ENCODE peak calls at places on chromosomes 6 and 20, in five cellular contexts. One of them, this sample, is unnamed. For H3K27me3, the result is how much of the 10 kb centered on the place peaks cover.

GRCh38 chr6:150078788-150079187 is 9.9 kb upstream of the ULBP3 start:
- DNase-seq in pancreas: no peak
- DNase-seq in psoas muscle: no peak
- DNase-seq in foreskin keratinocyte: peak
- DNase-seq in neural progenitor cell: no peak
- DNase-seq in this sample: no peak

GRCh38 chr6:40355532-40355931 is 231.6 kb downstream of the LRFN2 start:
- DNase-seq in neural progenitor cell: no peak
- DNase-seq in psoas muscle: no peak
- DNase-seq in pancreas: no peak
- DNase-seq in foreskin keratinocyte: no peak
- DNase-seq in this sample: no peak

GRCh38 chr6:168035661-168036616 is 38.5 kb downstream of the KIF25 start:
- DNase-seq in psoas muscle: no peak
- DNase-seq in foreskin keratinocyte: peak
- DNase-seq in neural progenitor cell: peak
- DNase-seq in pancreas: no peak
- DNase-seq in this sample: peak

GRCh38 chr20:31675828-31676533 is 38.3 kb downstream of the COX4I2 start:
- DNase-seq in psoas muscle: no peak
- DNase-seq in neural progenitor cell: no peak
- DNase-seq in pancreas: no peak
- DNase-seq in foreskin keratinocyte: no peak
- DNase-seq in this sample: peak

GRCh38 chr6:144993870-144994269 is 708.7 kb downstream of the UTRN start:
- DNase-seq in foreskin keratinocyte: no peak
- DNase-seq in neural progenitor cell: no peak
- DNase-seq in pancreas: no peak
- DNase-seq in psoas muscle: no peak
- DNase-seq in this sample: no peak

GRCh38 chr20:63573739-63574131 is 304 bp downstream of the HELZ2 start:
- DNase-seq in foreskin keratinocyte: no peak
- DNase-seq in neural progenitor cell: no peak
- DNase-seq in pancreas: no peak
- DNase-seq in psoas muscle: no peak
- DNase-seq in this sample: no peak

GRCh38 chr6:100695445-100695844 is 185.7 kb downstream of the ASCC3 start:
- DNase-seq in foreskin keratinocyte: no peak
- DNase-seq in neural progenitor cell: no peak
- DNase-seq in pancreas: no peak
- DNase-seq in psoas muscle: no peak
- DNase-seq in this sample: no peak

GRCh38 chr6:23228439-23229024 is 659.2 kb downstream of the HDGFL1 start:
- DNase-seq in neural progenitor cell: no peak
- DNase-seq in psoas muscle: no peak
- DNase-seq in foreskin keratinocyte: peak
- DNase-seq in pancreas: no peak
- DNase-seq in this sample: no peak

GRCh38 chr20:19205999-19206398 is 6.4 kb upstream of the SLC24A3 start:
- DNase-seq in foreskin keratinocyte: peak
- DNase-seq in neural progenitor cell: peak
- DNase-seq in psoas muscle: peak
- DNase-seq in pancreas: peak
- DNase-seq in this sample: peak

GRCh38 chr6:15593798-15594197 is 69.0 kb downstream of the DTNBP1 start:
- DNase-seq in foreskin keratinocyte: no peak
- DNase-seq in pancreas: no peak
- DNase-seq in psoas muscle: no peak
- DNase-seq in neural progenitor cell: no peak
- DNase-seq in this sample: no peak

GRCh38 chr6:34238507-34239239 is 2.0 kb downstream of the HMGA1 start:
- DNase-seq in pancreas: no peak
- DNase-seq in foreskin keratinocyte: no peak
- DNase-seq in neural progenitor cell: peak
- DNase-seq in psoas muscle: no peak
- DNase-seq in this sample: peak

GRCh38 chr6:29752451-29753308 is 29.4 kb downstream of the HLA-F start:
- DNase-seq in neural progenitor cell: peak
- DNase-seq in pancreas: peak
- DNase-seq in psoas muscle: peak
- DNase-seq in foreskin keratinocyte: peak
- DNase-seq in this sample: peak

GRCh38 chr6:1396952-1397868 is 7.8 kb downstream of the FOXF2 start:
- DNase-seq in pancreas: peak
- DNase-seq in psoas muscle: peak
- DNase-seq in foreskin keratinocyte: peak
- DNase-seq in neural progenitor cell: peak
- DNase-seq in this sample: peak

GRCh38 chr6:157265186-157265585 is 58.1 kb downstream of the TMEM242 start:
- DNase-seq in neural progenitor cell: no peak
- DNase-seq in psoas muscle: no peak
- DNase-seq in foreskin keratinocyte: no peak
- DNase-seq in pancreas: no peak
- DNase-seq in this sample: no peak

GRCh38 chr6:154738561-154738961 is 5.3 kb downstream of the SCAF8 start:
- DNase-seq in pancreas: no peak
- DNase-seq in foreskin keratinocyte: no peak
- DNase-seq in neural progenitor cell: peak
- DNase-seq in psoas muscle: no peak
- DNase-seq in this sample: no peak

GRCh38 chr20:35355372-35355771 is 56.4 kb downstream of the UQCC1 start:
- DNase-seq in pancreas: no peak
- DNase-seq in psoas muscle: no peak
- DNase-seq in foreskin keratinocyte: no peak
- DNase-seq in neural progenitor cell: no peak
- DNase-seq in this sample: no peak

GRCh38 chr6:27119761-27120160 is 127.7 kb upstream of the PRSS16 start:
- DNase-seq in psoas muscle: no peak
- DNase-seq in pancreas: no peak
- DNase-seq in neural progenitor cell: no peak
- DNase-seq in foreskin keratinocyte: no peak
- DNase-seq in this sample: no peak

GRCh38 chr6:144153971-144154370 is 3.7 kb downstream of the STX11 start:
- DNase-seq in foreskin keratinocyte: no peak
- DNase-seq in psoas muscle: no peak
- DNase-seq in neural progenitor cell: no peak
- DNase-seq in pancreas: no peak
- DNase-seq in this sample: no peak

GRCh38 chr6:26537160-26537845 is 863 bp upstream of the HMGN4 start:
- DNase-seq in neural progenitor cell: peak
- DNase-seq in psoas muscle: peak
- DNase-seq in pancreas: peak
- DNase-seq in foreskin keratinocyte: peak
- DNase-seq in this sample: peak

GRCh38 chr20:9218412-9219001 is 149.6 kb downstream of the PLCB4 start:
- DNase-seq in foreskin keratinocyte: no peak
- DNase-seq in neural progenitor cell: no peak
- DNase-seq in psoas muscle: no peak
- DNase-seq in pancreas: no peak
- DNase-seq in this sample: no peak

GRCh38 chr6:163327936-163328335 is 86.6 kb upstream of the QKI start:
- DNase-seq in pancreas: no peak
- DNase-seq in foreskin keratinocyte: no peak
- DNase-seq in psoas muscle: no peak
- DNase-seq in neural progenitor cell: no peak
- DNase-seq in this sample: no peak

GRCh38 chr20:55394592-55394991 is 610.7 kb downstream of the CBLN4 start:
- DNase-seq in psoas muscle: no peak
- DNase-seq in pancreas: no peak
- DNase-seq in neural progenitor cell: no peak
- DNase-seq in foreskin keratinocyte: peak
- DNase-seq in this sample: no peak

GRCh38 chr6:125662301-125662700 is 87.1 kb upstream of the HEY2 start:
- DNase-seq in pancreas: no peak
- DNase-seq in foreskin keratinocyte: no peak
- DNase-seq in neural progenitor cell: no peak
- DNase-seq in psoas muscle: no peak
- DNase-seq in this sample: no peak

GRCh38 chr20:36606171-36607116 is 865 bp downstream of the RAB5IF start:
- DNase-seq in pancreas: no peak
- DNase-seq in foreskin keratinocyte: peak
- DNase-seq in neural progenitor cell: peak
- DNase-seq in psoas muscle: peak
- DNase-seq in this sample: no peak

GRCh38 chr6:20202070-20202658 is 10.1 kb downstream of the MBOAT1 start:
- DNase-seq in foreskin keratinocyte: peak
- DNase-seq in pancreas: no peak
- DNase-seq in neural progenitor cell: no peak
- DNase-seq in psoas muscle: no peak
- DNase-seq in this sample: no peak

GRCh38 chr6:4950849-4951533 is 52.8 kb downstream of the RPP40 start:
- DNase-seq in psoas muscle: no peak
- DNase-seq in pancreas: no peak
- DNase-seq in foreskin keratinocyte: no peak
- DNase-seq in neural progenitor cell: no peak
- DNase-seq in this sample: no peak

GRCh38 chr6:138476116-138476515 is 23.2 kb downstream of the NHSL1 start:
- DNase-seq in neural progenitor cell: no peak
- DNase-seq in pancreas: no peak
- DNase-seq in psoas muscle: no peak
- DNase-seq in foreskin keratinocyte: no peak
- DNase-seq in this sample: no peak

GRCh38 chr6:20610636-20611200 is 76.5 kb downstream of the CDKAL1 start:
- DNase-seq in pancreas: no peak
- DNase-seq in psoas muscle: no peak
- DNase-seq in neural progenitor cell: no peak
- DNase-seq in foreskin keratinocyte: no peak
- DNase-seq in this sample: no peak

GRCh38 chr6:119148102-119148824 is 69.8 kb upstream of the FAM184A start:
- DNase-seq in psoas muscle: no peak
- DNase-seq in pancreas: no peak
- DNase-seq in foreskin keratinocyte: peak
- DNase-seq in neural progenitor cell: peak
- DNase-seq in this sample: peak

GRCh38 chr6:20415304-20416062 is 13.8 kb downstream of the E2F3 start:
- DNase-seq in foreskin keratinocyte: no peak
- DNase-seq in psoas muscle: no peak
- DNase-seq in pancreas: no peak
- DNase-seq in neural progenitor cell: no peak
- DNase-seq in this sample: no peak

GRCh38 chr20:34537651-34538050 is 20.9 kb upstream of the MAP1LC3A start:
- DNase-seq in neural progenitor cell: no peak
- DNase-seq in foreskin keratinocyte: no peak
- DNase-seq in pancreas: no peak
- DNase-seq in psoas muscle: no peak
- DNase-seq in this sample: no peak

GRCh38 chr20:43102394-43102793 is 87.3 kb downstream of the PTPRT start:
- DNase-seq in pancreas: no peak
- DNase-seq in psoas muscle: no peak
- DNase-seq in foreskin keratinocyte: no peak
- DNase-seq in neural progenitor cell: peak
- DNase-seq in this sample: peak

GRCh38 chr6:166257911-166258318 is 50.3 kb downstream of the PRR18 start:
- DNase-seq in foreskin keratinocyte: no peak
- DNase-seq in psoas muscle: no peak
- DNase-seq in neural progenitor cell: no peak
- DNase-seq in pancreas: no peak
- DNase-seq in this sample: no peak

GRCh38 chr20:45545754-45546453 is 1.3 kb downstream of the EPPIN start:
- DNase-seq in foreskin keratinocyte: peak
- DNase-seq in pancreas: no peak
- DNase-seq in neural progenitor cell: peak
- DNase-seq in psoas muscle: no peak
- DNase-seq in this sample: no peak

GRCh38 chr6:79784013-79784753 is 153.1 kb downstream of the SH3BGRL2 start:
- DNase-seq in foreskin keratinocyte: no peak
- DNase-seq in pancreas: no peak
- DNase-seq in psoas muscle: no peak
- DNase-seq in neural progenitor cell: no peak
- DNase-seq in this sample: no peak
- TF ChIP-seq CTCF in foreskin keratinocyte: no peak
- TF ChIP-seq CTCF in pancreas: no peak
- TF ChIP-seq CTCF in psoas muscle: no peak
- TF ChIP-seq CTCF in neural progenitor cell: no peak
- TF ChIP-seq CTCF in this sample: no peak

GRCh38 chr20:53801609-53802370 is 208.2 kb upstream of the ZNF217 start:
- DNase-seq in neural progenitor cell: no peak
- DNase-seq in psoas muscle: no peak
- DNase-seq in foreskin keratinocyte: no peak
- DNase-seq in pancreas: no peak
- DNase-seq in this sample: no peak

GRCh38 chr20:53800883-53801604 is 207.4 kb upstream of the ZNF217 start:
- DNase-seq in pancreas: no peak
- DNase-seq in psoas muscle: no peak
- DNase-seq in foreskin keratinocyte: no peak
- DNase-seq in neural progenitor cell: peak
- DNase-seq in this sample: peak

GRCh38 chr20:53804920-53805894 is 211.6 kb upstream of the ZNF217 start:
- DNase-seq in foreskin keratinocyte: no peak
- DNase-seq in pancreas: no peak
- DNase-seq in neural progenitor cell: no peak
- DNase-seq in psoas muscle: no peak
- DNase-seq in this sample: no peak

GRCh38 chr20:53805895-53806384 is 212.3 kb upstream of the ZNF217 start:
- DNase-seq in foreskin keratinocyte: peak
- DNase-seq in psoas muscle: no peak
- DNase-seq in pancreas: no peak
- DNase-seq in neural progenitor cell: no peak
- DNase-seq in this sample: no peak

GRCh38 chr20:53803492-53804155 is 210.0 kb upstream of the ZNF217 start:
- DNase-seq in psoas muscle: no peak
- DNase-seq in neural progenitor cell: no peak
- DNase-seq in foreskin keratinocyte: no peak
- DNase-seq in pancreas: no peak
- DNase-seq in this sample: no peak
- H3K27me3 ChIP-seq in psoas muscle: under half
- H3K27me3 ChIP-seq in neural progenitor cell: under half
- H3K27me3 ChIP-seq in foreskin keratinocyte: under half
- H3K27me3 ChIP-seq in pancreas: under half
- H3K27me3 ChIP-seq in this sample: under half

GRCh38 chr20:18012901-18013300 is 44.1 kb downstream of the MGME1 start:
- DNase-seq in foreskin keratinocyte: no peak
- DNase-seq in neural progenitor cell: no peak
- DNase-seq in pancreas: no peak
- DNase-seq in psoas muscle: no peak
- DNase-seq in this sample: no peak
- TF ChIP-seq CTCF in foreskin keratinocyte: no peak
- TF ChIP-seq CTCF in neural progenitor cell: no peak
- TF ChIP-seq CTCF in pancreas: no peak
- TF ChIP-seq CTCF in psoas muscle: no peak
- TF ChIP-seq CTCF in this sample: no peak

DNA sequence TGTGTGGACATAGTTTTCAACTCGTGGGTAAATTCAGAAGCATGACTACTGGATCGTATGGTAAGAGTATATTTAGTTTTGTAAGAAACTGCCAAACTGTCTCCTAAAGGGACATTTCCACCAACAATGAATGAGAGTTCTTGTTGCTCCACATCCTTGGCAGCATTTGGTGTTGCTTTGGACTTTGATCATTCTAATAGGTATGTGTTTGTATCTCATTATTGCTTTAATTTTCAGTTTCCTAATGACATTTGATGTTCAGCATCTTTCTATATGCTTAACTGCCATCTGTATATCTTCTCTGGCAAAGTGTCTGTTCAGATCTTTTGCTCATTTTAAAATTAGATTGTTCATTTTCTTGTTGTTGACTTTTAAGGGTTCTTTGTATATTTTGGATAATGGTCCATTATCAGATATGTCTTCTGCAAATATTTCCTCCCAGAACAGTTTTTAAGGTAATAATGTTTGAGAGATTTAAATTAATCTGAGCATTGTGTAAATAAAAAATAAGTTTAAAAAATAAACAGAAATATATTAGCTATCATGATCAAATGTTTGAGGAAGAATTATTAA is 138.7 kb downstream of the CCDC170 start:
- DNase-seq in neural progenitor cell: no peak
- DNase-seq in pancreas: no peak
- DNase-seq in psoas muscle: no peak
- DNase-seq in foreskin keratinocyte: no peak
- DNase-seq in this sample: no peak
- H3K27me3 ChIP-seq in neural progenitor cell: under half
- H3K27me3 ChIP-seq in pancreas: under half
- H3K27me3 ChIP-seq in psoas muscle: under half
- H3K27me3 ChIP-seq in foreskin keratinocyte: under half
- H3K27me3 ChIP-seq in this sample: under half